ENCODE peak calls at places on chromosomes 16 and 17, in seven cellular contexts. R is K562, E is HCT116, M is GM12878, D is SK-N-SH, O is HepG2, G is H1. Y is an unnamed sample.

GRCh38 chr16:75559564-75560372 is 3.7 kb upstream of the TMEM231 start:
- DNase-seq in R (peak; percentile 38), D (no peak), G (no peak), O (no peak), E (no peak), M (no peak), Y (no peak)

GRCh38 chr17:6327007-6327406 is 107.9 kb downstream of the AIPL1 start:
- DNase-seq in D (no peak), E (no peak), R (no peak), O (no peak), M (no peak), G (peak; percentile 63), Y (peak; percentile 98)

GRCh38 chr17:43695968-43696865 is 34.5 kb upstream of the MEOX1 start:
- DNase-seq in R (no peak), D (no peak), E (no peak), M (no peak), G (no peak), O (no peak), Y (no peak)

GRCh38 chr17:61862975-61863800 is at the start of gene BRIP1:
- DNase-seq in E (peak; percentile 93), O (peak; percentile 98), M (peak; percentile 78), R (peak; percentile 96), D (peak; percentile 95), G (peak; percentile 88), Y (peak; percentile 95)

GRCh38 chr17:36546418-36547093 is 1.8 kb downstream of the GGNBP2 start:
- DNase-seq in E (no peak), O (no peak), M (no peak), D (no peak), G (no peak), R (no peak), Y (peak; percentile 67)

GRCh38 chr17:42937712-42938596 is 26.3 kb downstream of the AARSD1 start:
- DNase-seq in G (peak; percentile 55), O (peak; percentile 73), M (no peak), D (peak; percentile 68), E (peak; percentile 51), R (peak; percentile 55), Y (peak; percentile 65)

GRCh38 chr17:5361426-5361825 is 58.0 kb downstream of the NUP88 start:
- DNase-seq in G (no peak), M (no peak), O (no peak), D (no peak), R (no peak), E (no peak), Y (no peak)

GRCh38 chr17:48604770-48605329 is at the start of gene HOXB6:
- DNase-seq in D (no peak), M (no peak), R (peak; percentile 65), O (no peak), G (no peak), E (no peak), Y (peak; percentile 80)

GRCh38 chr16:69316595-69317034 is 5.5 kb downstream of the VPS4A start:
- DNase-seq in G (no peak), R (no peak), O (no peak), E (no peak), D (no peak), M (no peak), Y (no peak)

GRCh38 chr16:48076455-48077012 is 79.3 kb downstream of the ABCC12 start:
- DNase-seq in O (peak; percentile 93), D (no peak), E (no peak), R (no peak), G (no peak), M (no peak), Y (no peak)

GRCh38 chr17:12620200-12620720 is 45.4 kb upstream of the MYOCD start:
- DNase-seq in E (no peak), G (no peak), R (no peak), D (no peak), O (no peak), M (no peak), Y (no peak)

GRCh38 chr17:81713004-81713555 is 996 bp downstream of the SLC25A10 start:
- DNase-seq in M (no peak), D (peak; percentile 69), E (no peak), R (no peak), O (peak; percentile 68), G (no peak), Y (no peak)

GRCh38 chr16:89198417-89199240 is 1.7 kb downstream of the SLC22A31 start:
- DNase-seq in D (peak; percentile 25), R (no peak), O (no peak), G (peak; percentile 45), E (no peak), M (no peak), Y (no peak)

GRCh38 chr16:61820398-61820797 is 215.8 kb downstream of the CDH8 start:
- DNase-seq in G (no peak), R (no peak), M (no peak), O (no peak), D (no peak), E (no peak), Y (no peak)

GRCh38 chr17:27576429-27577123 is 54.4 kb upstream of the LGALS9 start:
- DNase-seq in O (peak; percentile 58), R (no peak), G (no peak), D (no peak), E (no peak), M (no peak), Y (no peak)

GRCh38 chr16:2295056-2295798 is 27.3 kb upstream of the RNPS1 start:
- DNase-seq in D (no peak), G (no peak), M (peak; percentile 55), R (no peak), E (no peak), O (no peak), Y (no peak)

GRCh38 chr17:76240461-76241204 is at the start of gene RNF157:
- DNase-seq in M (no peak), R (peak; percentile 92), G (peak; percentile 82), D (peak; percentile 97), O (peak; percentile 17), E (no peak), Y (peak; percentile 53)

GRCh38 chr17:72977768-72978417 is 114.6 kb downstream of the SLC39A11 start:
- DNase-seq in M (no peak), O (no peak), D (no peak), G (no peak), R (peak; percentile 40), E (peak; percentile 83), Y (no peak)

GRCh38 chr16:85185281-85185680 is 73.0 kb upstream of the CIBAR2 start:
- DNase-seq in O (no peak), R (no peak), M (no peak), D (no peak), E (no peak), G (no peak), Y (no peak)

GRCh38 chr16:84854759-84855158 is 35.0 kb downstream of the CRISPLD2 start:
- DNase-seq in G (no peak), D (no peak), O (no peak), M (no peak), E (no peak), R (no peak), Y (no peak)

GRCh38 chr17:34254651-34255380 is at the start of gene CCL2:
- DNase-seq in R (no peak), E (no peak), M (no peak), G (peak; percentile 56), D (peak; percentile 42), O (no peak), Y (peak; percentile 92)
- TF ChIP-seq POLR2AphosphoS5 in R (no peak), E (no peak), M (no peak), G (no peak), D (peak; percentile 87), O (no peak), Y (no peak)

DNA sequence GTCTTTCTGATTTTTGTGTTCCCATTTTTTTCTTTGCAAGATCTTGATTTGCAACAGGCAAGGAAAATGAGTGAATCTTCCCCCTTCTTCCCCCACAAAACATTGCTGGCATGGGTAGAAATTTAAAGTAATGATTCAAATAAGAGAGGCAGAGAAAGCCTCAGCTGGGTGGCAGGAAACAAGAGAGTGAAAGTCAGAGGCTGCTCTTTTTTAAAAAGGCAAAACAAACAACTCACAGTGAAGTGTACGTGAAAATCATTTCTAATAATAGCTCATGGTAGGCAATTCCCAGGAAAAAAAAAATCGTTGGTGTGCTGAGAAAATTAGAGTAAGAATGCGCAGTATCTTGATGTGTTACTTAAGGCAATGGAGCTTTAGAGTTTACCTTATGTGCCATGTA is 229.5 kb downstream of the FTO start:
- DNase-seq in O (no peak), R (no peak), M (no peak), E (no peak), G (no peak), D (no peak), Y (no peak)
- H3K9ac ChIP-seq in O (no peak overlapping the region), R (no peak overlapping the region), M (no peak overlapping the region), E (no peak overlapping the region), G (no peak overlapping the region), D (no peak overlapping the region), Y (no peak overlapping the region)

DNA sequence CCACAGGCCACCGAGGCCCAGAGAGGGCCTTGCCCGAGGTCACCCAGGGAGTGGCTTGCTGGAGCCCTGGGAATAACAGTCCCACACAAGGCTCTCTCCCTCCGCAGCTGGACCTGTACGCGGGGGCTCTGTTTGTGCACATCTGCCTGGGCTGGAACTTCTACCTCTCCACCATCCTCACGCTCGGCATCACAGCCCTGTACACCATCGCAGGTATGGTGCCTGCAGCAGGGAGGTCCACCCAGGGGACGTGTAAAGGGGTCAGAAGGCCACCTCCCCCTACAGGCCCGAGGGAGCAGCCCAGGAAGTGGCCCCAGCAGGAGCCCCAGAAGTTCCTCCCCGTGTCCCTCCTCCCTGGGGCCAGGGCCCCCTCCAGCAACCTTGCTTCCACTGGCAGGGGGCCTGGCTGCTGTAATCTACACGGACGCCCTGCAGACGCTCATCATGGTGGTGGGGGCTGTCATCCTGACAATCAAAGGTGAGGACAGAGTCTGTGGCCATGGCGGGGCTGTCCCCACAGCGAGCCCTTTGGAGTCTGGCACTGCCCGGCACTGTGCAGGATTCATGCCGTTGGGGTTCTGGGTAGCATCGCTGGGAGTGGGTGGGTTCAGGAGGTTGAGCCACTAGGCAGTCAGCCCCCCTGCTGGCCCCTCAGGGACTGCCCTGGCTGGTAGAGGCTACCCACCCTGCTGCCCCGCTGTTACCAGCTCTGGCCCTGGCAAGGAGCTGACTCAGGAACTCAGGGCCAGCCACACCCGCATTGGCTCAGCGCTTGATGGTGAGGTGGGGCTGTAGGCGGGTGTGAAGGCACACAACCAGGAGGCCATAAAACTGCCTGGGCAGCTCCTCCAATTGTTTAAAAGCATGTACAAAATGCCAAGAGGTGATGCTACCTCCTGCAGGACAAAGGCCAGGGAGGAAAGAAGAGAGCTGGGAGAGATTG is 17.3 kb downstream of the SLC5A10 start:
- DNase-seq in M (no peak), E (no peak), O (no peak), R (peak; percentile 36), G (no peak), D (no peak), Y (peak; percentile 26)
- TF ChIP-seq MAX in M (no peak), E (no peak), O (no peak), R (no peak), G (no peak), D (no peak), Y (no peak)

GRCh38 chr17:78359936-78360370 is at the start of gene SOCS3:
- DNase-seq in G (peak; percentile 89), R (peak; percentile 96), E (peak; percentile 93), O (peak; percentile 86), D (peak; percentile 99), M (no peak), Y (peak; percentile 98)
- TF ChIP-seq POLR2AphosphoS5 in G (no peak), R (peak; percentile 74), E (peak; percentile 99), O (no peak), D (peak; percentile 99), M (peak; percentile 61), Y (peak; percentile 98)

GRCh38 chr17:800446-801242 is 18.5 kb downstream of the MRM3 start:
- DNase-seq in M (no peak), G (no peak), R (no peak), D (no peak), O (no peak), E (no peak), Y (no peak)
- H3K9ac ChIP-seq in M (no peak overlapping the region), G (no peak overlapping the region), R (peak overlapping the region; percentile 45), D (no peak overlapping the region), O (no peak overlapping the region), E (no peak overlapping the region), Y (no peak overlapping the region)

GRCh38 chr16:9159839-9160550 is 68.6 kb downstream of the HAPSTR1 start:
- DNase-seq in D (peak; percentile 80), R (peak; percentile 58), E (peak; percentile 75), O (peak; percentile 67), G (peak; percentile 90), M (peak; percentile 4), Y (peak; percentile 44)
- TF ChIP-seq MAX in D (no peak), R (no peak), E (no peak), O (no peak), G (no peak), M (no peak), Y (no peak)

Y was measured in endothelial cell of umbilical vein.